ENCODE peak calls at places on chromosomes 7 and 10, in ten cellular contexts. D is HCT116; B is effector memory CD8-positive, alpha-beta T cell; G is activated CD4-positive, alpha-beta T cell treated with anti-CD3 and anti-CD28 coated beads for 36 hours; H is natural killer cell; N is WTC11; Z is activated T-cell treated with anti-CD3 and anti-CD28 coated beads, Interleukin-2, amount 50 U/mL, for 72 hours; F is activated naive CD8-positive, alpha-beta T cell treated with anti-CD3 and anti-CD28 coated beads, Interleukin-2, amount 50 U/mL, for 24 hours; S is activated CD8-positive, alpha-beta memory T cell treated with anti-CD3 and anti-CD28 coated beads, Interleukin-2, amount 10 ng/mL, durations not matched to agents 7 days and 5 days; T is lower lobe of right lung. I is an unnamed sample.

GRCh38 chr10:94936721-94937120 is 1.7 kb upstream of the CYP2C9 start:
- ATAC-seq in F (no peak), B (no peak), Z (no peak), D (no peak), H (no peak), N (no peak), S (no peak), G (no peak), T (no peak), I (no peak)

GRCh38 chr10:117342638-117343037 is 32.6 kb downstream of the PDZD8 start:
- ATAC-seq in H (no peak), G (no peak), S (peak; percentile 22), B (no peak), N (no peak), D (peak; percentile 71), T (no peak), F (no peak), Z (no peak), I (no peak)

GRCh38 chr7:74479066-74479781 is 25.5 kb downstream of the GTF2IRD1 start:
- ATAC-seq in H (no peak), Z (no peak), S (no peak), N (no peak), G (no peak), F (no peak), D (no peak), T (peak; percentile 36), B (no peak), I (no peak)

GRCh38 chr10:98055875-98056516 is 25.6 kb upstream of the CRTAC1 start:
- ATAC-seq in D (no peak), F (no peak), H (no peak), S (no peak), Z (no peak), T (no peak), G (no peak), B (no peak), N (peak; percentile 92), I (peak; percentile 59)

GRCh38 chr10:93907049-93907448 is 13.3 kb downstream of the SLC35G1 start:
- ATAC-seq in Z (no peak), G (no peak), T (no peak), D (no peak), N (no peak), B (no peak), F (no peak), S (no peak), H (no peak), I (no peak)

GRCh38 chr7:29895557-29895956 is 89.2 kb downstream of the WIPF3 start:
- ATAC-seq in H (no peak), B (no peak), G (no peak), D (no peak), T (no peak), Z (no peak), S (no peak), F (no peak), N (no peak), I (no peak)

GRCh38 chr10:6591668-6592067 is 11.6 kb upstream of the PRKCQ start:
- ATAC-seq in Z (peak; percentile 26), N (no peak), S (peak; percentile 34), H (peak; percentile 13), G (no peak), D (no peak), B (peak; percentile 22), F (no peak), T (no peak), I (no peak)

GRCh38 chr7:1225462-1226154 is 7.1 kb upstream of the UNCX start:
- ATAC-seq in S (peak; percentile 33), Z (no peak), G (peak; percentile 33), D (peak; percentile 95), N (peak; percentile 13), H (peak; percentile 52), T (peak; percentile 69), F (no peak), B (peak; percentile 51), I (no peak)

GRCh38 chr10:110553905-110554304 is 13.6 kb upstream of the SMC3 start:
- ATAC-seq in H (no peak), N (peak; percentile 78), F (no peak), B (no peak), S (no peak), T (no peak), G (no peak), Z (no peak), D (no peak), I (no peak)

GRCh38 chr10:2978111-2978510 is 89.2 kb upstream of the PFKP start:
- ATAC-seq in S (peak; percentile 39), H (no peak), T (peak; percentile 73), B (no peak), N (peak; percentile 84), F (no peak), Z (peak; percentile 62), D (peak; percentile 67), G (no peak), I (peak; percentile 66)

GRCh38 chr7:42972703-42973500 is 40.7 kb downstream of the MRPL32 start:
- ATAC-seq in H (no peak), F (no peak), T (peak; percentile 47), N (no peak), G (no peak), D (no peak), S (no peak), Z (no peak), B (no peak), I (no peak)

GRCh38 chr7:51356849-51357516 is 40.4 kb upstream of the COBL start:
- ATAC-seq in G (no peak), N (no peak), S (no peak), F (no peak), H (no peak), B (no peak), D (no peak), T (peak; percentile 68), Z (no peak), I (no peak)

GRCh38 chr7:106504207-106504606 is 156.8 kb downstream of the CCDC71L start:
- ATAC-seq in B (no peak), F (no peak), S (no peak), Z (no peak), H (no peak), T (no peak), N (no peak), G (no peak), D (no peak), I (no peak)

GRCh38 chr7:152986369-152986768 is 226.8 kb downstream of the ACTR3B start:
- ATAC-seq in B (no peak), T (no peak), S (no peak), N (peak; percentile 10), Z (no peak), G (no peak), H (no peak), F (no peak), D (no peak), I (no peak)

GRCh38 chr7:52758337-52758736 is 277.1 kb upstream of the POM121L12 start:
- ATAC-seq in S (no peak), D (no peak), B (no peak), N (no peak), F (no peak), Z (no peak), T (no peak), H (no peak), G (no peak), I (no peak)

GRCh38 chr7:95843286-95843685 is 70.9 kb downstream of the DYNC1I1 start:
- ATAC-seq in B (no peak), N (peak; percentile 74), D (peak; percentile 63), G (no peak), T (no peak), Z (no peak), S (no peak), H (no peak), F (no peak), I (no peak)

GRCh38 chr10:118564652-118565051 is 30.8 kb downstream of the PRLHR start:
- ATAC-seq in Z (no peak), T (no peak), F (no peak), S (no peak), G (no peak), B (no peak), D (peak; percentile 56), N (peak; percentile 88), H (no peak), I (no peak)

GRCh38 chr7:44973610-44974401 is 5.0 kb downstream of the MYO1G start:
- ATAC-seq in G (no peak), D (peak; percentile 82), Z (no peak), B (peak; percentile 32), S (no peak), H (peak; percentile 28), F (no peak), T (peak; percentile 39), N (peak; percentile 64), I (no peak)

GRCh38 chr10:6348091-6348862 is 145.5 kb downstream of the PFKFB3 start:
- ATAC-seq in N (no peak), G (peak; percentile 91), H (peak; percentile 88), T (peak; percentile 86), D (no peak), B (peak; percentile 89), S (peak; percentile 94), F (peak; percentile 95), Z (peak; percentile 95), I (peak; percentile 98)

GRCh38 chr7:82745820-82746219 is 302.2 kb upstream of the CACNA2D1 start:
- ATAC-seq in H (no peak), T (no peak), N (no peak), B (no peak), D (no peak), Z (no peak), G (no peak), F (no peak), S (no peak), I (no peak)

GRCh38 chr7:83155407-83155806 is 7.3 kb downstream of the PCLO start:
- ATAC-seq in Z (no peak), S (no peak), B (no peak), T (no peak), H (no peak), F (no peak), N (no peak), D (no peak), G (no peak), I (peak; percentile 24)

GRCh38 chr10:131775833-131776232 is 125.0 kb upstream of the PPP2R2D start:
- ATAC-seq in G (no peak), H (no peak), B (no peak), S (no peak), F (no peak), Z (no peak), D (no peak), T (no peak), N (no peak), I (no peak)

GRCh38 chr7:16412535-16413247 is 8.6 kb downstream of the CRPPA start:
- ATAC-seq in G (no peak), T (peak; percentile 60), F (no peak), N (no peak), H (no peak), B (no peak), D (no peak), Z (no peak), S (no peak), I (no peak)

GRCh38 chr7:34486371-34486770 is 171.6 kb upstream of the NPSR1 start:
- ATAC-seq in D (no peak), T (no peak), H (no peak), N (peak; percentile 29), S (no peak), Z (no peak), F (no peak), G (no peak), B (no peak), I (no peak)

GRCh38 chr10:32995751-32996150 is 37.7 kb upstream of the ITGB1 start:
- ATAC-seq in S (no peak), N (peak; percentile 76), T (no peak), F (no peak), H (peak; percentile 83), B (peak; percentile 58), G (no peak), D (no peak), Z (no peak), I (peak; percentile 91)

GRCh38 chr7:34130558-34131285 is 225.4 kb downstream of the BMPER start:
- ATAC-seq in S (no peak), B (no peak), N (no peak), G (no peak), D (no peak), Z (no peak), T (peak; percentile 74), H (no peak), F (no peak), I (no peak)

GRCh38 chr10:89362928-89363327 is 14.9 kb upstream of the IFIT1B start:
- ATAC-seq in H (no peak), S (no peak), D (no peak), N (no peak), Z (no peak), F (no peak), T (no peak), B (no peak), G (no peak), I (no peak)